ENCODE peak calls at places on chromosomes 1 and 21, in ten cellular contexts. One of them, this sample, is unnamed.

GRCh38 chr1:169568497-169568896 is 17.8 kb downstream of the F5 start:
- DNase-seq in tibial nerve: no peak
- DNase-seq in adrenal gland: no peak
- DNase-seq in hepatocyte: no peak
- DNase-seq in AG10803: no peak
- DNase-seq in sigmoid colon: no peak
- DNase-seq in fibroblast of pulmonary artery: no peak
- DNase-seq in endothelial cell: no peak
- DNase-seq in GM10248: no peak
- DNase-seq in fibroblast of lung: no peak
- DNase-seq in this sample: no peak

GRCh38 chr1:72281637-72282270 is 585 bp downstream of the NEGR1 start:
- DNase-seq in AG10803: no peak
- DNase-seq in adrenal gland: no peak
- DNase-seq in fibroblast of pulmonary artery: no peak
- DNase-seq in sigmoid colon: peak
- DNase-seq in fibroblast of lung: no peak
- DNase-seq in tibial nerve: peak
- DNase-seq in endothelial cell: no peak
- DNase-seq in hepatocyte: no peak
- DNase-seq in GM10248: no peak
- DNase-seq in this sample: no peak

GRCh38 chr1:91674107-91674506 is 173.5 kb downstream of the CDC7 start:
- DNase-seq in fibroblast of lung: no peak
- DNase-seq in AG10803: no peak
- DNase-seq in sigmoid colon: no peak
- DNase-seq in adrenal gland: no peak
- DNase-seq in hepatocyte: no peak
- DNase-seq in endothelial cell: no peak
- DNase-seq in tibial nerve: no peak
- DNase-seq in GM10248: no peak
- DNase-seq in fibroblast of pulmonary artery: no peak
- DNase-seq in this sample: no peak

GRCh38 chr1:210072129-210072528 is 134.1 kb downstream of the SYT14 start:
- DNase-seq in AG10803: peak
- DNase-seq in endothelial cell: no peak
- DNase-seq in adrenal gland: no peak
- DNase-seq in sigmoid colon: no peak
- DNase-seq in GM10248: no peak
- DNase-seq in fibroblast of lung: no peak
- DNase-seq in tibial nerve: no peak
- DNase-seq in fibroblast of pulmonary artery: peak
- DNase-seq in hepatocyte: no peak
- DNase-seq in this sample: no peak

GRCh38 chr1:245946905-245947304 is 560.2 kb downstream of the SMYD3 start:
- DNase-seq in AG10803: peak
- DNase-seq in sigmoid colon: peak
- DNase-seq in fibroblast of pulmonary artery: peak
- DNase-seq in endothelial cell: no peak
- DNase-seq in GM10248: no peak
- DNase-seq in adrenal gland: peak
- DNase-seq in hepatocyte: no peak
- DNase-seq in tibial nerve: no peak
- DNase-seq in fibroblast of lung: peak
- DNase-seq in this sample: no peak

GRCh38 chr1:237281481-237281880 is 239.5 kb downstream of the RYR2 start:
- DNase-seq in adrenal gland: no peak
- DNase-seq in sigmoid colon: no peak
- DNase-seq in fibroblast of lung: no peak
- DNase-seq in hepatocyte: no peak
- DNase-seq in fibroblast of pulmonary artery: no peak
- DNase-seq in endothelial cell: peak
- DNase-seq in GM10248: no peak
- DNase-seq in tibial nerve: no peak
- DNase-seq in AG10803: no peak
- DNase-seq in this sample: no peak

GRCh38 chr1:94702440-94702810 is 117.7 kb upstream of the SLC44A3 start:
- DNase-seq in endothelial cell: no peak
- DNase-seq in hepatocyte: no peak
- DNase-seq in tibial nerve: peak
- DNase-seq in fibroblast of pulmonary artery: peak
- DNase-seq in AG10803: peak
- DNase-seq in GM10248: no peak
- DNase-seq in adrenal gland: peak
- DNase-seq in sigmoid colon: peak
- DNase-seq in fibroblast of lung: peak
- DNase-seq in this sample: no peak

GRCh38 chr1:173195596-173196088 is 11.5 kb downstream of the TNFSF4 start:
- DNase-seq in AG10803: no peak
- DNase-seq in tibial nerve: no peak
- DNase-seq in GM10248: peak
- DNase-seq in hepatocyte: no peak
- DNase-seq in fibroblast of lung: no peak
- DNase-seq in sigmoid colon: no peak
- DNase-seq in fibroblast of pulmonary artery: no peak
- DNase-seq in adrenal gland: no peak
- DNase-seq in endothelial cell: no peak
- DNase-seq in this sample: peak

DNA sequence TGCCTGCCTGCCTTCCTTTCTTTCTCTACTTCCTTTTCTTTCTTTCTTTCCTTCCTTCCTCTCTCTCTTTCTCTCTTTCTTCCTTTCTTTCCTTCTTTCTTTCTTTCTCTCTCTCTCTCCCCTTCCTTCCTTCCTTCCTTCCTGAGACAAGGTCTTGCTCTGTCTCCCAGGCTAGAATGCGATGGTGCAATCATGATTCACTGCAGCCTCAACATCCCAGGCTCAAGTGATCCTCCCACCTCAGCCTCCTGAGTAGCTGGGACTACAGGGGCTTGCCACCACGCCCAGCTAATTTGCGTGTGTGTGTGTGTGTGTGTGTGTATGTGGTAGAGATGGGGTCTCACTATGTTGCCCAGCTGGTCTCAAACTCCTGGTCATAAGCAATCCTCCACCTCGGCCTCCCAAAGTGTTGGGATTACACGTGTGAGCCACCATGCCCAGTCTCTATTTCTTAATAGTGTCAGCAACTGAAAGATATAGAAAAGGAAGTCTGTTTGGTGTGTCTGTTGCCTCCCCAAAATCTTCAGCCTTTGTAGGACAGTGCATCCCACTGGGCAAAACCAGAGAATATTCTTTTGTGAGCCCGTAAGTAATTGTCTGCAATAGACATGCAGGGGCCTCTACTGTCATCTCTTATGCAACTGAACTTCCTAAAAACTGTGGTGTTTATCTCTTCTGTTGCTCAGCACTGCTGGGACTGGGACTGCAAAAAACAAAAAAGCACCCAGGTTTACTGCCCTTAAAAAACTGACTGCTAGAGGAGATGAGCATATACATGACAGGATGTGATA is 20.9 kb upstream of the RAB4A start:
- DNase-seq in fibroblast of pulmonary artery: no peak
- DNase-seq in tibial nerve: no peak
- DNase-seq in AG10803: no peak
- DNase-seq in hepatocyte: no peak
- DNase-seq in sigmoid colon: no peak
- DNase-seq in adrenal gland: no peak
- DNase-seq in endothelial cell: no peak
- DNase-seq in fibroblast of lung: no peak
- DNase-seq in GM10248: no peak
- DNase-seq in this sample: no peak
- TF ChIP-seq CTCF in fibroblast of pulmonary artery: no peak
- TF ChIP-seq CTCF in tibial nerve: no peak
- TF ChIP-seq CTCF in AG10803: no peak
- TF ChIP-seq CTCF in hepatocyte: no peak
- TF ChIP-seq CTCF in sigmoid colon: no peak
- TF ChIP-seq CTCF in adrenal gland: no peak
- TF ChIP-seq CTCF in endothelial cell: no peak
- TF ChIP-seq CTCF in fibroblast of lung: no peak
- TF ChIP-seq CTCF in GM10248: no peak
- TF ChIP-seq CTCF in this sample: no peak

DNA sequence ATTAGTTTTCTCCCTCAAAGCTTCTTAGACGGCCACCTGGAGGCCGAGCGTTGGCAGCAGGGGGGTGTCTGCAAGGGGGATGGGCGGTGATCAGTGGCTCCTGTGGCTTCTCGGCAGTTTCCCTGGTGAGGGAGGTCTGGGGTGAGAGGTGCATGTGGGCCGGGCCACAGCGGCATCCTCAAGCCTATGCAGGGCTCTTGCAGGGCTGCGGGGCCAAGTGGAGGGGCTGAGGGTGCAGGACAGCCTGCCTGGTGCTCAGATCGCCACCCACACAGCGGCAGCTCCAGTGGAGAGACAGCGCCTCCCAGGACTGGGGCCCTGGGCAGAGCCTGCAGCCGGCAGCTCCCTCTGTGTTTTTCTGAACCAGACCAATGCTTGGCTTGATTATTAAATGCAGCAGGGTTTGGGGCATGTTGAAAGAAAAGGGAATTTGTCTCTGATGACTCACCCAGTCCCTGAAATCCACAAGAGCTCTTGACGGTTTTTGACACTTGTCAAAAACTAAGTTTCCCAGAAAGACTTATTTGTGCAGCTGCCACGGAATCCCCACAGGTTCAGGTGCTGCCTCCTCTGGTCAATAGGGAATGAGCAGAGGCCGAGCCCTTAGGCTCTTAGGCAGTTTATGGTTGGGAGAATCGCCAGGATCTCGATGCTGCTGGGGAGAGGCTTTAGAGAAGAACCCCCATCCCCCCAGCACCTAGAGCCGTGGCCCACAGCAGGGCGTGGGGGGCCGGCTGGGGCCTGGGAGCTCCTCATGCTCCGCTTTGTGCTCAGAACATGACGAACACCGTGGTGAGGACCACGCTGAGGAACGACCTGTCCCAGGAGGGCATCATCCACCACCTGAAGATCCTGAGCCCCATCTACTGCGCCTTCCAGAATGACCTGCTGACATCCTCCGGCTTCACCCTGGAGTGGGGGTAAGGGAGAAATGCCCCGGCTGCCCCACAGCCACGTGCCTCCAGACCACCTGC is 54.7 kb downstream of the UMODL1 start:
- DNase-seq in AG10803: peak
- DNase-seq in endothelial cell: no peak
- DNase-seq in sigmoid colon: no peak
- DNase-seq in tibial nerve: no peak
- DNase-seq in hepatocyte: peak
- DNase-seq in adrenal gland: no peak
- DNase-seq in fibroblast of pulmonary artery: peak
- DNase-seq in GM10248: no peak
- DNase-seq in fibroblast of lung: peak
- DNase-seq in this sample: no peak
- TF ChIP-seq CTCF in AG10803: peak
- TF ChIP-seq CTCF in endothelial cell: peak
- TF ChIP-seq CTCF in sigmoid colon: no peak
- TF ChIP-seq CTCF in tibial nerve: no peak
- TF ChIP-seq CTCF in hepatocyte: peak
- TF ChIP-seq CTCF in adrenal gland: no peak
- TF ChIP-seq CTCF in fibroblast of pulmonary artery: peak
- TF ChIP-seq CTCF in GM10248: no peak
- TF ChIP-seq CTCF in fibroblast of lung: peak
- TF ChIP-seq CTCF in this sample: peak

GRCh38 chr21:32560896-32561295 is 24.4 kb downstream of the TCP10L start:
- DNase-seq in hepatocyte: no peak
- DNase-seq in endothelial cell: no peak
- DNase-seq in AG10803: no peak
- DNase-seq in adrenal gland: no peak
- DNase-seq in sigmoid colon: no peak
- DNase-seq in GM10248: no peak
- DNase-seq in tibial nerve: no peak
- DNase-seq in fibroblast of pulmonary artery: no peak
- DNase-seq in fibroblast of lung: no peak
- DNase-seq in this sample: no peak

GRCh38 chr21:32559004-32559610 is 26.2 kb downstream of the TCP10L start:
- DNase-seq in fibroblast of pulmonary artery: no peak
- DNase-seq in sigmoid colon: no peak
- DNase-seq in GM10248: no peak
- DNase-seq in fibroblast of lung: no peak
- DNase-seq in hepatocyte: no peak
- DNase-seq in tibial nerve: no peak
- DNase-seq in endothelial cell: no peak
- DNase-seq in adrenal gland: no peak
- DNase-seq in AG10803: no peak
- DNase-seq in this sample: no peak

GRCh38 chr21:32565856-32566465 is 19.4 kb downstream of the TCP10L start:
- DNase-seq in adrenal gland: no peak
- DNase-seq in endothelial cell: no peak
- DNase-seq in sigmoid colon: no peak
- DNase-seq in hepatocyte: no peak
- DNase-seq in GM10248: no peak
- DNase-seq in fibroblast of lung: peak
- DNase-seq in AG10803: peak
- DNase-seq in fibroblast of pulmonary artery: peak
- DNase-seq in tibial nerve: no peak
- DNase-seq in this sample: no peak

GRCh38 chr21:32562915-32563314 is 22.4 kb downstream of the TCP10L start:
- DNase-seq in hepatocyte: no peak
- DNase-seq in GM10248: no peak
- DNase-seq in tibial nerve: no peak
- DNase-seq in fibroblast of lung: peak
- DNase-seq in fibroblast of pulmonary artery: peak
- DNase-seq in AG10803: no peak
- DNase-seq in endothelial cell: no peak
- DNase-seq in adrenal gland: no peak
- DNase-seq in sigmoid colon: no peak
- DNase-seq in this sample: no peak

DNA sequence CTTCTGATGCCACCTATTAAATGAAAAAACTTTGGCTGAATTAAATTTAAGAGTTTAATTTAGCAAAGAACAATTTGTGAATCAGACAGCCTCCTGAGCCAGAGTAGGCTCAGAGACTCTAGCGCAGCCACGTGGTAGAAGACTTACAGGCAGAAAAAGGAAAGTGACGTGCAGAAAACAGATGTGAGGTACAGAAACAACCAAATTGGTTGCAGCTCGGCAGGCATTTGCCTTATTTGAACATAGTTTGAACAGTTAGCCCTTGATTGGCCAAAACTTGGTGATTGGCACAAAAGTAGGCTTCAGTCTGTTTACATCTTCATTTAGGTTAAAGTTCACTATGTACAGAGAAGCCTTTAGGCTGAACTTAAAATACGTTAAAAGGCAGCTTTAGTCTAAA is 22.9 kb downstream of the TCP10L start:
- DNase-seq in fibroblast of pulmonary artery: peak
- DNase-seq in fibroblast of lung: peak
- DNase-seq in adrenal gland: no peak
- DNase-seq in endothelial cell: peak
- DNase-seq in sigmoid colon: no peak
- DNase-seq in tibial nerve: no peak
- DNase-seq in hepatocyte: peak
- DNase-seq in AG10803: peak
- DNase-seq in GM10248: no peak
- DNase-seq in this sample: no peak
- TF ChIP-seq CTCF in fibroblast of pulmonary artery: peak
- TF ChIP-seq CTCF in fibroblast of lung: peak
- TF ChIP-seq CTCF in adrenal gland: no peak
- TF ChIP-seq CTCF in endothelial cell: no peak
- TF ChIP-seq CTCF in sigmoid colon: no peak
- TF ChIP-seq CTCF in tibial nerve: no peak
- TF ChIP-seq CTCF in hepatocyte: peak
- TF ChIP-seq CTCF in AG10803: peak
- TF ChIP-seq CTCF in GM10248: no peak
- TF ChIP-seq CTCF in this sample: no peak

GRCh38 chr21:25560151-25560783 is 47.0 kb downstream of the MRPL39 start:
- DNase-seq in endothelial cell: no peak
- DNase-seq in sigmoid colon: no peak
- DNase-seq in adrenal gland: no peak
- DNase-seq in AG10803: no peak
- DNase-seq in fibroblast of pulmonary artery: peak
- DNase-seq in GM10248: no peak
- DNase-seq in tibial nerve: no peak
- DNase-seq in hepatocyte: no peak
- DNase-seq in fibroblast of lung: peak
- DNase-seq in this sample: no peak

GRCh38 chr21:25563399-25564116 is 43.7 kb downstream of the MRPL39 start:
- DNase-seq in sigmoid colon: no peak
- DNase-seq in tibial nerve: no peak
- DNase-seq in adrenal gland: no peak
- DNase-seq in fibroblast of pulmonary artery: peak
- DNase-seq in hepatocyte: no peak
- DNase-seq in AG10803: peak
- DNase-seq in GM10248: no peak
- DNase-seq in endothelial cell: no peak
- DNase-seq in fibroblast of lung: peak
- DNase-seq in this sample: peak

GRCh38 chr21:25562660-25563059 is 44.6 kb downstream of the MRPL39 start:
- DNase-seq in sigmoid colon: no peak
- DNase-seq in adrenal gland: no peak
- DNase-seq in hepatocyte: no peak
- DNase-seq in AG10803: no peak
- DNase-seq in fibroblast of pulmonary artery: no peak
- DNase-seq in fibroblast of lung: peak
- DNase-seq in tibial nerve: no peak
- DNase-seq in GM10248: no peak
- DNase-seq in endothelial cell: no peak
- DNase-seq in this sample: no peak

GRCh38 chr21:25564349-25564948 is 42.8 kb downstream of the MRPL39 start:
- DNase-seq in tibial nerve: no peak
- DNase-seq in hepatocyte: no peak
- DNase-seq in fibroblast of pulmonary artery: no peak
- DNase-seq in adrenal gland: no peak
- DNase-seq in sigmoid colon: no peak
- DNase-seq in endothelial cell: no peak
- DNase-seq in GM10248: no peak
- DNase-seq in AG10803: no peak
- DNase-seq in fibroblast of lung: no peak
- DNase-seq in this sample: no peak

GRCh38 chr21:25561668-25562641 is 45.3 kb downstream of the MRPL39 start:
- DNase-seq in endothelial cell: peak
- DNase-seq in hepatocyte: peak
- DNase-seq in tibial nerve: no peak
- DNase-seq in sigmoid colon: peak
- DNase-seq in fibroblast of lung: peak
- DNase-seq in adrenal gland: peak
- DNase-seq in fibroblast of pulmonary artery: peak
- DNase-seq in GM10248: peak
- DNase-seq in AG10803: peak
- DNase-seq in this sample: peak
- TF ChIP-seq CTCF in endothelial cell: no peak
- TF ChIP-seq CTCF in hepatocyte: peak
- TF ChIP-seq CTCF in tibial nerve: no peak
- TF ChIP-seq CTCF in sigmoid colon: no peak
- TF ChIP-seq CTCF in fibroblast of lung: peak
- TF ChIP-seq CTCF in adrenal gland: no peak
- TF ChIP-seq CTCF in fibroblast of pulmonary artery: peak
- TF ChIP-seq CTCF in GM10248: peak
- TF ChIP-seq CTCF in AG10803: peak
- TF ChIP-seq CTCF in this sample: peak